ENCODE peak calls at places on chromosome 11, in six cellular contexts. One of them, this sample, is unnamed.

GRCh38 chr11:129639300-129639699 is 176.3 kb upstream of the TMEM45B start:
- DNase-seq in A549: peak; percentile 28
- DNase-seq in K562: no peak
- DNase-seq in GM12878: no peak
- DNase-seq in endothelial cell of umbilical vein: peak; percentile 94
- DNase-seq in HepG2: peak; percentile 3
- DNase-seq in this sample: peak; percentile 79

GRCh38 chr11:103892603-103893002 is 143.8 kb upstream of the DDI1 start:
- DNase-seq in A549: peak; percentile 14
- DNase-seq in K562: no peak
- DNase-seq in GM12878: no peak
- DNase-seq in endothelial cell of umbilical vein: no peak
- DNase-seq in HepG2: no peak
- DNase-seq in this sample: peak; percentile 23

GRCh38 chr11:130806746-130807145 is 109.5 kb downstream of the SNX19 start:
- DNase-seq in A549: no peak
- DNase-seq in K562: no peak
- DNase-seq in GM12878: peak; percentile 39
- DNase-seq in endothelial cell of umbilical vein: no peak
- DNase-seq in HepG2: no peak
- DNase-seq in this sample: no peak

GRCh38 chr11:116690623-116691022 is 82.2 kb downstream of the BUD13 start:
- DNase-seq in A549: no peak
- DNase-seq in K562: no peak
- DNase-seq in GM12878: no peak
- DNase-seq in endothelial cell of umbilical vein: no peak
- DNase-seq in HepG2: no peak
- DNase-seq in this sample: no peak

GRCh38 chr11:74325649-74326645 is 14.5 kb upstream of the P4HA3 start:
- DNase-seq in A549: no peak
- DNase-seq in K562: no peak
- DNase-seq in GM12878: no peak
- DNase-seq in endothelial cell of umbilical vein: peak; percentile 96
- DNase-seq in HepG2: no peak
- DNase-seq in this sample: no peak

GRCh38 chr11:79393362-79394043 is 47.3 kb downstream of the TENM4 start:
- DNase-seq in A549: no peak
- DNase-seq in K562: no peak
- DNase-seq in GM12878: no peak
- DNase-seq in endothelial cell of umbilical vein: no peak
- DNase-seq in HepG2: no peak
- DNase-seq in this sample: peak; percentile 24

GRCh38 chr11:112727341-112727841 is 233.8 kb upstream of the NCAM1 start:
- DNase-seq in A549: no peak
- DNase-seq in K562: no peak
- DNase-seq in GM12878: no peak
- DNase-seq in endothelial cell of umbilical vein: no peak
- DNase-seq in HepG2: no peak
- DNase-seq in this sample: no peak

GRCh38 chr11:82676483-82677094 is 57.1 kb downstream of the FAM181B start:
- DNase-seq in A549: no peak
- DNase-seq in K562: no peak
- DNase-seq in GM12878: no peak
- DNase-seq in endothelial cell of umbilical vein: no peak
- DNase-seq in HepG2: peak; percentile 4
- DNase-seq in this sample: no peak

GRCh38 chr11:111414936-111415335 is 35.9 kb upstream of the POU2AF1 start:
- DNase-seq in A549: no peak
- DNase-seq in K562: no peak
- DNase-seq in GM12878: no peak
- DNase-seq in endothelial cell of umbilical vein: no peak
- DNase-seq in HepG2: no peak
- DNase-seq in this sample: no peak

GRCh38 chr11:86288776-86289507 is 13.1 kb upstream of the HIKESHI start:
- DNase-seq in A549: no peak
- DNase-seq in K562: no peak
- DNase-seq in GM12878: no peak
- DNase-seq in endothelial cell of umbilical vein: no peak
- DNase-seq in HepG2: no peak
- DNase-seq in this sample: no peak

GRCh38 chr11:110219011-110219785 is 77.2 kb downstream of the RDX start:
- DNase-seq in A549: no peak
- DNase-seq in K562: no peak
- DNase-seq in GM12878: no peak
- DNase-seq in endothelial cell of umbilical vein: no peak
- DNase-seq in HepG2: no peak
- DNase-seq in this sample: no peak

GRCh38 chr11:129723146-129723963 is 92.3 kb upstream of the TMEM45B start:
- DNase-seq in A549: no peak
- DNase-seq in K562: no peak
- DNase-seq in GM12878: no peak
- DNase-seq in endothelial cell of umbilical vein: no peak
- DNase-seq in HepG2: no peak
- DNase-seq in this sample: no peak

GRCh38 chr11:102179366-102179765 is 69.1 kb downstream of the YAP1 start:
- DNase-seq in A549: no peak
- DNase-seq in K562: no peak
- DNase-seq in GM12878: no peak
- DNase-seq in endothelial cell of umbilical vein: no peak
- DNase-seq in HepG2: peak; percentile 37
- DNase-seq in this sample: no peak

GRCh38 chr11:8811571-8811970 is 99.4 kb upstream of the AKIP1 start:
- DNase-seq in A549: no peak
- DNase-seq in K562: no peak
- DNase-seq in GM12878: no peak
- DNase-seq in endothelial cell of umbilical vein: no peak
- DNase-seq in HepG2: no peak
- DNase-seq in this sample: no peak

GRCh38 chr11:102763440-102763839 is 17.0 kb downstream of the MMP10 start:
- DNase-seq in A549: no peak
- DNase-seq in K562: no peak
- DNase-seq in GM12878: no peak
- DNase-seq in endothelial cell of umbilical vein: peak; percentile 30
- DNase-seq in HepG2: no peak
- DNase-seq in this sample: no peak

GRCh38 chr11:57399221-57399620 is 8.8 kb upstream of the PRG2 start:
- DNase-seq in A549: no peak
- DNase-seq in K562: no peak
- DNase-seq in GM12878: no peak
- DNase-seq in endothelial cell of umbilical vein: peak; percentile 27
- DNase-seq in HepG2: no peak
- DNase-seq in this sample: no peak
- TF ChIP-seq MYC in A549: no peak
- TF ChIP-seq MYC in K562: no peak
- TF ChIP-seq MYC in GM12878: no peak
- TF ChIP-seq MYC in endothelial cell of umbilical vein: no peak
- TF ChIP-seq MYC in HepG2: no peak
- TF ChIP-seq MYC in this sample: no peak

GRCh38 chr11:4167292-4167691 is 72.7 kb downstream of the RRM1 start:
- DNase-seq in A549: no peak
- DNase-seq in K562: no peak
- DNase-seq in GM12878: no peak
- DNase-seq in endothelial cell of umbilical vein: no peak
- DNase-seq in HepG2: no peak
- DNase-seq in this sample: no peak
- TF ChIP-seq POLR2A in A549: no peak
- TF ChIP-seq POLR2A in K562: no peak
- TF ChIP-seq POLR2A in GM12878: no peak
- TF ChIP-seq POLR2A in endothelial cell of umbilical vein: no peak
- TF ChIP-seq POLR2A in HepG2: no peak
- TF ChIP-seq POLR2A in this sample: no peak

GRCh38 chr11:95248666-95249467 is 17.9 kb upstream of the SESN3 start:
- DNase-seq in A549: no peak
- DNase-seq in K562: no peak
- DNase-seq in GM12878: peak; percentile 74
- DNase-seq in endothelial cell of umbilical vein: no peak
- DNase-seq in HepG2: no peak
- DNase-seq in this sample: no peak
- TF ChIP-seq MYC in A549: no peak
- TF ChIP-seq MYC in K562: no peak
- TF ChIP-seq MYC in GM12878: no peak
- TF ChIP-seq MYC in endothelial cell of umbilical vein: no peak
- TF ChIP-seq MYC in HepG2: no peak
- TF ChIP-seq MYC in this sample: no peak

GRCh38 chr11:72112541-72113136 is at the start of gene ANAPC15:
- DNase-seq in A549: peak; percentile 94
- DNase-seq in K562: peak; percentile 90
- DNase-seq in GM12878: peak; percentile 99
- DNase-seq in endothelial cell of umbilical vein: peak; percentile 100
- DNase-seq in HepG2: peak; percentile 99
- DNase-seq in this sample: peak; percentile 100
- TF ChIP-seq POLR2A in A549: peak; percentile 91
- TF ChIP-seq POLR2A in K562: peak; percentile 96
- TF ChIP-seq POLR2A in GM12878: peak; percentile 99
- TF ChIP-seq POLR2A in endothelial cell of umbilical vein: peak; percentile 99
- TF ChIP-seq POLR2A in HepG2: peak; percentile 88
- TF ChIP-seq POLR2A in this sample: peak; percentile 99

GRCh38 chr11:20839231-20839630 is 169.8 kb downstream of the NELL1 start:
- DNase-seq in A549: no peak
- DNase-seq in K562: no peak
- DNase-seq in GM12878: no peak
- DNase-seq in endothelial cell of umbilical vein: no peak
- DNase-seq in HepG2: no peak
- DNase-seq in this sample: no peak
- TF ChIP-seq MYC in A549: no peak
- TF ChIP-seq MYC in K562: no peak
- TF ChIP-seq MYC in GM12878: no peak
- TF ChIP-seq MYC in endothelial cell of umbilical vein: no peak
- TF ChIP-seq MYC in HepG2: no peak
- TF ChIP-seq MYC in this sample: no peak

GRCh38 chr11:11856638-11857037 is 14.9 kb downstream of the USP47 start:
- DNase-seq in A549: no peak
- DNase-seq in K562: no peak
- DNase-seq in GM12878: peak; percentile 52
- DNase-seq in endothelial cell of umbilical vein: no peak
- DNase-seq in HepG2: no peak
- DNase-seq in this sample: peak; percentile 25
- TF ChIP-seq POLR2A in A549: no peak
- TF ChIP-seq POLR2A in K562: no peak
- TF ChIP-seq POLR2A in GM12878: no peak
- TF ChIP-seq POLR2A in endothelial cell of umbilical vein: no peak
- TF ChIP-seq POLR2A in HepG2: no peak
- TF ChIP-seq POLR2A in this sample: no peak

DNA sequence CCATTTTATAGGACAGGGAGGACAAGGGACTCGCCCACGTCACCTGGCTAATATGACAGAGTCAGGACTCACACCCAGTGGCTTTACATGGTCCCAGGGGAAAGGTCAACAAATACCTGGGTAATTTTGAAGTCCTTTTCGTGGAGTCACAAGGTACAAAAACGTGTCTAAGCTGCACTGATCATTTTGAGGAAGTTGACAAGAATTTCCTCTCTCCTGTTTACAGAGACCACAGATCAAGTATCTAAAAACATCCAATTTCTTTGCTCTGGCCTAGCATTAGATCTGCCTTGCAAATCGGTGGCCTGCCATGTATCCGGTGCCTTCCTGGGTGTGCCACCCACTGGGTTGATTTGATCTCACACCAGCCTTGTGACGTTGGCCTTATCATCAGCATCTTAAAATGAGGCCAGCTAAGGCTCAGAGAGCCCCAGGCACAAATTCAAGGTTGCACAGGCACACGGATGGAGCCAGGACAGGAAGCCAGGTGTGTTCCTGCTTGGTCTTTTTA is 17.6 kb downstream of the GDPD5 start:
- DNase-seq in A549: no peak
- DNase-seq in K562: no peak
- DNase-seq in GM12878: peak; percentile 44
- DNase-seq in endothelial cell of umbilical vein: no peak
- DNase-seq in HepG2: no peak
- DNase-seq in this sample: peak; percentile 59
- TF ChIP-seq MYC in A549: no peak
- TF ChIP-seq MYC in K562: no peak
- TF ChIP-seq MYC in GM12878: no peak
- TF ChIP-seq MYC in endothelial cell of umbilical vein: no peak
- TF ChIP-seq MYC in HepG2: no peak
- TF ChIP-seq MYC in this sample: peak; percentile 23

GRCh38 chr11:65858354-65859133 is 564 bp upstream of the CFL1 start:
- DNase-seq in A549: no peak
- DNase-seq in K562: no peak
- DNase-seq in GM12878: no peak
- DNase-seq in endothelial cell of umbilical vein: no peak
- DNase-seq in HepG2: no peak
- DNase-seq in this sample: no peak
- TF ChIP-seq POLR2A in A549: no peak
- TF ChIP-seq POLR2A in K562: peak; percentile 72
- TF ChIP-seq POLR2A in GM12878: no peak
- TF ChIP-seq POLR2A in endothelial cell of umbilical vein: peak; percentile 7
- TF ChIP-seq POLR2A in HepG2: no peak
- TF ChIP-seq POLR2A in this sample: no peak

GRCh38 chr11:1888811-1889526 is 2.7 kb downstream of the PRR33 start:
- DNase-seq in A549: no peak
- DNase-seq in K562: no peak
- DNase-seq in GM12878: no peak
- DNase-seq in endothelial cell of umbilical vein: no peak
- DNase-seq in HepG2: no peak
- DNase-seq in this sample: peak; percentile 96

GRCh38 chr11:1891831-1892115 is at the start of gene PRR33:
- DNase-seq in A549: no peak
- DNase-seq in K562: no peak
- DNase-seq in GM12878: no peak
- DNase-seq in endothelial cell of umbilical vein: no peak
- DNase-seq in HepG2: no peak
- DNase-seq in this sample: no peak

GRCh38 chr11:1890856-1891830 is 552 bp downstream of the PRR33 start:
- DNase-seq in A549: no peak
- DNase-seq in K562: no peak
- DNase-seq in GM12878: no peak
- DNase-seq in endothelial cell of umbilical vein: no peak
- DNase-seq in HepG2: no peak
- DNase-seq in this sample: peak; percentile 64

GRCh38 chr11:1889527-1889930 is 2.2 kb downstream of the PRR33 start:
- DNase-seq in A549: no peak
- DNase-seq in K562: no peak
- DNase-seq in GM12878: no peak
- DNase-seq in endothelial cell of umbilical vein: no peak
- DNase-seq in HepG2: no peak
- DNase-seq in this sample: no peak

DNA sequence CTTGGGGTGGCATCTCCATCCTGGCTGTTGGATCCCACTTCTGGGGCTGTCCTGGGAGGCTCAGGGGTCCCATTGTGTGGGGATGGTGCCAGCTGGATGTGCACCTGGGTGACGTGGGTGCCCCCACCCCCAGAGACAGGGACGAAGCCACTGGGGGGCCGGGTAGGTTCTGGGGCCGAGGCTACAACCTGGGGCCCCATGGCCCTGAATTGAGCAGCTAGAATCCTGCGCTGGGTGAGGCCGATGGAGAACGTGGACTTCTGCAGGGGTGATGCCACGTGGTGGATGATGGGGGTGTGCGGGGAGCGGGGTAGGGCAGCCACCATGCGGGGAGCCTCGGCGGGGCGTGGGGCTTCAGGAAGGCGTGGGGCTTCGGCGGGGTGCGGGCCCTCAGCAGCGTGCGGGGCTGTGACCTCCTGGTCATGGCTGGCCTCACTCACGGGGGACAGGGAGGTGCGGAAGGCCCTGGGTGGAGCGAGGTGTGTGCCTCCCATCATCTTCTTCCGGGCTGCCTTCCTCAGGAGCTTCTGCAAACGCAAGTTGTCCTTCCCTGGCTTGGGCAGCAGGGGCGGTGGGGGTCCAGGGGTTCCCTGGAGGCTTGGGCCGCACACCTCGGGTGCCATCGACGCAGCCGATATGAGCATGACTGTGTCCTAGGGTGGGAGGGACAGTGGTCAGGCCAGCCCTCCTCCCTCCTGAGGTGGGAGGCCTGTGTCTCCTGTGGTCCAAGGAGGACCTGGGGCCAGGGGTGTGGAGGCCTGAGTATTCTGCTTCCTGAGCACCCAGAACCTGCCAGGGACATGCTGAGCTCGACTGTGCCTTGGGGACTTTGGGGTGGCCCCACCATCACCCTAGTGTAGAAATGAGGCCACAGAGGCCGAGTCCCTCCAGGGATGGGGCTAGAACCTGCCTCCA is 1.5 kb downstream of the PRR33 start:
- DNase-seq in A549: no peak
- DNase-seq in K562: no peak
- DNase-seq in GM12878: no peak
- DNase-seq in endothelial cell of umbilical vein: no peak
- DNase-seq in HepG2: no peak
- DNase-seq in this sample: peak; percentile 80
- TF ChIP-seq MYC in A549: no peak
- TF ChIP-seq MYC in K562: no peak
- TF ChIP-seq MYC in GM12878: no peak
- TF ChIP-seq MYC in endothelial cell of umbilical vein: no peak
- TF ChIP-seq MYC in HepG2: no peak
- TF ChIP-seq MYC in this sample: peak; percentile 44